ENCODE peak calls at places on chromosomes 12 and 14, in five cellular contexts. One of them, this sample, is unnamed.

GRCh38 chr14:66379116-66379515 is 107.1 kb upstream of the CCDC196 start:
- DNase-seq in fibroblast of lung: no peak
- DNase-seq in upper lobe of right lung: no peak
- DNase-seq in astrocyte of the spinal cord: peak; percentile 14
- DNase-seq in heart left ventricle: peak; percentile 56
- DNase-seq in this sample: no peak

GRCh38 chr12:113980537-113981337 is 14.6 kb upstream of the RBM19 start:
- DNase-seq in fibroblast of lung: peak; percentile 82
- DNase-seq in upper lobe of right lung: no peak
- DNase-seq in astrocyte of the spinal cord: peak; percentile 73
- DNase-seq in heart left ventricle: no peak
- DNase-seq in this sample: peak; percentile 78

GRCh38 chr14:58395815-58396626 is at the start of gene TOMM20L:
- DNase-seq in fibroblast of lung: peak; percentile 45
- DNase-seq in upper lobe of right lung: peak; percentile 89
- DNase-seq in astrocyte of the spinal cord: peak; percentile 55
- DNase-seq in heart left ventricle: peak; percentile 80
- DNase-seq in this sample: peak; percentile 50

GRCh38 chr14:22841769-22842168 is 5.4 kb downstream of the MMP14 start:
- DNase-seq in fibroblast of lung: no peak
- DNase-seq in upper lobe of right lung: no peak
- DNase-seq in astrocyte of the spinal cord: no peak
- DNase-seq in heart left ventricle: no peak
- DNase-seq in this sample: no peak

GRCh38 chr12:40152783-40153383 is 47.0 kb upstream of the SLC2A13 start:
- DNase-seq in fibroblast of lung: peak; percentile 50
- DNase-seq in upper lobe of right lung: no peak
- DNase-seq in astrocyte of the spinal cord: peak; percentile 62
- DNase-seq in heart left ventricle: no peak
- DNase-seq in this sample: peak; percentile 43

GRCh38 chr12:47207005-47207717 is 127.4 kb upstream of the AMIGO2 start:
- DNase-seq in fibroblast of lung: no peak
- DNase-seq in upper lobe of right lung: peak; percentile 66
- DNase-seq in astrocyte of the spinal cord: no peak
- DNase-seq in heart left ventricle: peak; percentile 45
- DNase-seq in this sample: no peak

GRCh38 chr14:90546767-90547166 is 149.9 kb downstream of the CALM1 start:
- DNase-seq in fibroblast of lung: no peak
- DNase-seq in upper lobe of right lung: no peak
- DNase-seq in astrocyte of the spinal cord: no peak
- DNase-seq in heart left ventricle: no peak
- DNase-seq in this sample: no peak

GRCh38 chr14:35438910-35439713 is 34.6 kb upstream of the NFKBIA start:
- DNase-seq in fibroblast of lung: no peak
- DNase-seq in upper lobe of right lung: no peak
- DNase-seq in astrocyte of the spinal cord: no peak
- DNase-seq in heart left ventricle: no peak
- DNase-seq in this sample: no peak

GRCh38 chr12:47400251-47400650 is 305.6 kb downstream of the RPAP3 start:
- DNase-seq in fibroblast of lung: no peak
- DNase-seq in upper lobe of right lung: no peak
- DNase-seq in astrocyte of the spinal cord: no peak
- DNase-seq in heart left ventricle: no peak
- DNase-seq in this sample: peak; percentile 66

GRCh38 chr12:66636771-66637170 is 42.1 kb downstream of the GRIP1 start:
- DNase-seq in fibroblast of lung: no peak
- DNase-seq in upper lobe of right lung: no peak
- DNase-seq in astrocyte of the spinal cord: no peak
- DNase-seq in heart left ventricle: peak; percentile 61
- DNase-seq in this sample: peak; percentile 20

DNA sequence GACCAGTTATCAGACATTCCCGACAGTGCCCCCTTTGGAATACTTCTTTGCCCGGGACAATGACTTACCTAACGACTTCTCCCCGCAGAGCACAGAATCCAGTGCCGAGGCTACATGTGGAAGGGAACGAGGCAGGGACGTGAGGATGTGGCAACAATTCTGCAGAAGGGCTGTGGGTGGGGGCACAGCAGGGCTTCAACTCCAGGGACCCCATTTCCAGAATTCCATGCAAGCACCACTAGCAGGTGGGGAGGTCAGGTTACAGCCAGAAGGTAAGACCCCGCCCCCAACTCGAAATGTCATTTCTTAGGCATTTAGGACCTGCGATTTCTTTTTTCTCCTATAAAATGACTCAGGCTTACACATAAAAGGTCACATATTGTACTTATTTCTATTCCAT is 207.9 kb downstream of the TMEM132C start:
- DNase-seq in fibroblast of lung: no peak
- DNase-seq in upper lobe of right lung: no peak
- DNase-seq in astrocyte of the spinal cord: no peak
- DNase-seq in heart left ventricle: no peak
- DNase-seq in this sample: no peak
- H3K4me3 ChIP-seq in fibroblast of lung: no peak overlapping the region
- H3K4me3 ChIP-seq in upper lobe of right lung: no peak overlapping the region
- H3K4me3 ChIP-seq in astrocyte of the spinal cord: no peak overlapping the region
- H3K4me3 ChIP-seq in heart left ventricle: no peak overlapping the region
- H3K4me3 ChIP-seq in this sample: no peak overlapping the region

GRCh38 chr12:124059752-124060151 is 86.7 kb downstream of the ZNF664 start:
- DNase-seq in fibroblast of lung: no peak
- DNase-seq in upper lobe of right lung: no peak
- DNase-seq in astrocyte of the spinal cord: no peak
- DNase-seq in heart left ventricle: no peak
- DNase-seq in this sample: no peak

GRCh38 chr12:124049451-124050094 is 76.6 kb downstream of the ZNF664 start:
- DNase-seq in fibroblast of lung: no peak
- DNase-seq in upper lobe of right lung: no peak
- DNase-seq in astrocyte of the spinal cord: no peak
- DNase-seq in heart left ventricle: no peak
- DNase-seq in this sample: no peak

GRCh38 chr12:124055066-124055465 is 82.1 kb downstream of the ZNF664 start:
- DNase-seq in fibroblast of lung: no peak
- DNase-seq in upper lobe of right lung: no peak
- DNase-seq in astrocyte of the spinal cord: no peak
- DNase-seq in heart left ventricle: no peak
- DNase-seq in this sample: no peak

GRCh38 chr12:124057691-124058090 is 84.7 kb downstream of the ZNF664 start:
- DNase-seq in fibroblast of lung: no peak
- DNase-seq in upper lobe of right lung: no peak
- DNase-seq in astrocyte of the spinal cord: peak; percentile 22
- DNase-seq in heart left ventricle: no peak
- DNase-seq in this sample: no peak

GRCh38 chr12:124053855-124054254 is 80.8 kb downstream of the ZNF664 start:
- DNase-seq in fibroblast of lung: peak; percentile 67
- DNase-seq in upper lobe of right lung: no peak
- DNase-seq in astrocyte of the spinal cord: peak; percentile 74
- DNase-seq in heart left ventricle: peak; percentile 62
- DNase-seq in this sample: peak; percentile 79
- TF ChIP-seq CTCF in fibroblast of lung: peak; percentile 56
- TF ChIP-seq CTCF in upper lobe of right lung: peak; percentile 70
- TF ChIP-seq CTCF in astrocyte of the spinal cord: peak; percentile 73
- TF ChIP-seq CTCF in heart left ventricle: peak; percentile 82
- TF ChIP-seq CTCF in this sample: peak; percentile 88

GRCh38 chr12:20497707-20498106 is 129.4 kb downstream of the PDE3A start:
- DNase-seq in fibroblast of lung: no peak
- DNase-seq in upper lobe of right lung: no peak
- DNase-seq in astrocyte of the spinal cord: no peak
- DNase-seq in heart left ventricle: no peak
- DNase-seq in this sample: no peak

GRCh38 chr12:20507711-20508110 is 139.4 kb downstream of the PDE3A start:
- DNase-seq in fibroblast of lung: no peak
- DNase-seq in upper lobe of right lung: no peak
- DNase-seq in astrocyte of the spinal cord: no peak
- DNase-seq in heart left ventricle: no peak
- DNase-seq in this sample: no peak

GRCh38 chr12:20507061-20507460 is 138.7 kb downstream of the PDE3A start:
- DNase-seq in fibroblast of lung: no peak
- DNase-seq in upper lobe of right lung: no peak
- DNase-seq in astrocyte of the spinal cord: no peak
- DNase-seq in heart left ventricle: no peak
- DNase-seq in this sample: no peak

GRCh38 chr12:20505056-20505455 is 136.7 kb downstream of the PDE3A start:
- DNase-seq in fibroblast of lung: no peak
- DNase-seq in upper lobe of right lung: no peak
- DNase-seq in astrocyte of the spinal cord: no peak
- DNase-seq in heart left ventricle: no peak
- DNase-seq in this sample: peak; percentile 26

GRCh38 chr12:20501958-20502357 is 133.6 kb downstream of the PDE3A start:
- DNase-seq in fibroblast of lung: no peak
- DNase-seq in upper lobe of right lung: no peak
- DNase-seq in astrocyte of the spinal cord: no peak
- DNase-seq in heart left ventricle: no peak
- DNase-seq in this sample: no peak
- H3K4me3 ChIP-seq in fibroblast of lung: no peak overlapping the region
- H3K4me3 ChIP-seq in upper lobe of right lung: no peak overlapping the region
- H3K4me3 ChIP-seq in astrocyte of the spinal cord: no peak overlapping the region
- H3K4me3 ChIP-seq in heart left ventricle: no peak overlapping the region
- H3K4me3 ChIP-seq in this sample: no peak overlapping the region

GRCh38 chr12:80763874-80764273 is 47.2 kb downstream of the MYF5 start:
- DNase-seq in fibroblast of lung: peak; percentile 81
- DNase-seq in upper lobe of right lung: no peak
- DNase-seq in astrocyte of the spinal cord: peak; percentile 78
- DNase-seq in heart left ventricle: no peak
- DNase-seq in this sample: peak; percentile 62
- TF ChIP-seq CTCF in fibroblast of lung: peak; percentile 62
- TF ChIP-seq CTCF in upper lobe of right lung: peak; percentile 54
- TF ChIP-seq CTCF in astrocyte of the spinal cord: peak; percentile 50
- TF ChIP-seq CTCF in heart left ventricle: peak; percentile 68
- TF ChIP-seq CTCF in this sample: peak; percentile 69

GRCh38 chr14:105864116-105864515 is 337.7 kb downstream of the TMEM121 start:
- DNase-seq in fibroblast of lung: no peak
- DNase-seq in upper lobe of right lung: no peak
- DNase-seq in astrocyte of the spinal cord: no peak
- DNase-seq in heart left ventricle: no peak
- DNase-seq in this sample: no peak
- H3K4me3 ChIP-seq in fibroblast of lung: no peak overlapping the region
- H3K4me3 ChIP-seq in upper lobe of right lung: no peak overlapping the region
- H3K4me3 ChIP-seq in astrocyte of the spinal cord: no peak overlapping the region
- H3K4me3 ChIP-seq in heart left ventricle: no peak overlapping the region
- H3K4me3 ChIP-seq in this sample: no peak overlapping the region

DNA sequence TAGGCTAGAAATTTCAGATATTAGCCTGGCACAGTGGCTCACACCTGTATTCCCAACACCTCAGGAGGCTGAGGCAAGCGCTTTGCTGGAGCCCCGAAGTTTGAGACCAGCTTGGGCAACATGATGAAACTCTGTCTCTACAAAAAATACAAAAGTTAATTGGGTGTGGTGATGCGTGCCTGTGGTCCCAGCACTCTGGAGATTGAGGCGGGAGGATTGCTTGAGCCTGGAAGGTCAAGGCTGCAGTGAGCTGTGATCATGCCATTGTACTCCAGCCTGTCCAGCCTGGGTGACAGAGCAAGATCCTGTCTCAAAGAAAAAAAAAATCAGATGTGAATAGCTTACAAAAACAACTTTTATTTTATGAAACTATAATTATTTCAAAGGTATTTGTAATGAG is 15.1 kb downstream of the FRMD6 start:
- DNase-seq in fibroblast of lung: no peak
- DNase-seq in upper lobe of right lung: no peak
- DNase-seq in astrocyte of the spinal cord: no peak
- DNase-seq in heart left ventricle: no peak
- DNase-seq in this sample: peak; percentile 68
- TF ChIP-seq CTCF in fibroblast of lung: no peak
- TF ChIP-seq CTCF in upper lobe of right lung: no peak
- TF ChIP-seq CTCF in astrocyte of the spinal cord: no peak
- TF ChIP-seq CTCF in heart left ventricle: no peak
- TF ChIP-seq CTCF in this sample: no peak

GRCh38 chr14:34227834-34228662 is 234.0 kb downstream of the SPTSSA start:
- DNase-seq in fibroblast of lung: peak; percentile 56
- DNase-seq in upper lobe of right lung: peak; percentile 68
- DNase-seq in astrocyte of the spinal cord: peak; percentile 61
- DNase-seq in heart left ventricle: peak; percentile 76
- DNase-seq in this sample: peak; percentile 40
- H3K4me3 ChIP-seq in fibroblast of lung: no peak overlapping the region
- H3K4me3 ChIP-seq in upper lobe of right lung: no peak overlapping the region
- H3K4me3 ChIP-seq in astrocyte of the spinal cord: no peak overlapping the region
- H3K4me3 ChIP-seq in heart left ventricle: peak overlapping the region; percentile 27
- H3K4me3 ChIP-seq in this sample: no peak overlapping the region

DNA sequence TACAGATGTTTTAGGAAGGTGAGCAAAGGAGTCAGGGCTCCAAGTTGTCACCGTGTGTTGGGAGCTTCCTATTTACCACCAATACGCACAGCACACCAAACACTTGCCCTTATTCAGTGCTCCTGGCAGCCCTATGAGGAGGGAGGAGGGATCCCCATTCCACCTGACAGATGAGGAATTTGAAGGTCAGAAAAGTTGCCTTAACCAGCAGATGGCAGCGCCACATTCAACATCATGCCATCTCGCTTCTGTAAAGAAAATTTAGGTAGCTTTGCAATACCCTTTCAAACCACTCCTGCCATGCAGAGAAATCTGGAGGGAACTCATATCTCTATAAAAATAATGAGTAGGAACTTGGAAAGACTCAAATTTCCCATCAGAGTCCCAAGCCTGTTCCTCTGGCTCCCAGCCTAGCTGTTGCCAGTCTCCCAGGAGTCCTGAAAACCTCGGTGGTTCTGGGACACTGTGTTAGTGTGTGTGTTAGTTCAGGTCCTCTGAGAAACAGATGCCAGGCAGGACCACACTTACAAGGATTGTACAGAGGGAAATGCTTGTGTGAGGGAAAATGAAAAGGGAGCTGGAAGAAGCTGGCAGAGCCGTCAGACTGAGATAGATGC is 410.5 kb downstream of the MED13L start:
- DNase-seq in fibroblast of lung: no peak
- DNase-seq in upper lobe of right lung: no peak
- DNase-seq in astrocyte of the spinal cord: no peak
- DNase-seq in heart left ventricle: no peak
- DNase-seq in this sample: no peak
- TF ChIP-seq CTCF in fibroblast of lung: no peak
- TF ChIP-seq CTCF in upper lobe of right lung: no peak
- TF ChIP-seq CTCF in astrocyte of the spinal cord: no peak
- TF ChIP-seq CTCF in heart left ventricle: peak; percentile 27
- TF ChIP-seq CTCF in this sample: no peak

GRCh38 chr12:125184213-125184952 is 119.1 kb downstream of the AACS start:
- DNase-seq in fibroblast of lung: no peak
- DNase-seq in upper lobe of right lung: no peak
- DNase-seq in astrocyte of the spinal cord: no peak
- DNase-seq in heart left ventricle: no peak
- DNase-seq in this sample: no peak
- H3K4me3 ChIP-seq in fibroblast of lung: no peak overlapping the region
- H3K4me3 ChIP-seq in upper lobe of right lung: no peak overlapping the region
- H3K4me3 ChIP-seq in astrocyte of the spinal cord: no peak overlapping the region
- H3K4me3 ChIP-seq in heart left ventricle: no peak overlapping the region
- H3K4me3 ChIP-seq in this sample: no peak overlapping the region